ENCODE peak calls at places on chromosomes 12 and 14, in six cellular contexts. L, M, W, S, D and K are unnamed samples.

GRCh38 chr14:85319998-85320397 is 209.9 kb upstream of the FLRT2 start:
- DNase-seq in L (no peak), M (no peak), W (peak; percentile 5), S (no peak), D (no peak), K (no peak)

GRCh38 chr12:65791400-65791799 is 32.9 kb upstream of the HMGA2 start:
- DNase-seq in L (no peak), M (no peak), W (no peak), S (no peak), D (no peak), K (no peak)

GRCh38 chr12:66129934-66130266 is 650 bp downstream of the LLPH start:
- DNase-seq in L (no peak), M (no peak), W (no peak), S (no peak), D (no peak), K (no peak)

GRCh38 chr14:64675246-64675645 is 29.0 kb upstream of the PLEKHG3 start:
- DNase-seq in L (no peak), M (no peak), W (no peak), S (no peak), D (peak; percentile 73), K (no peak)

GRCh38 chr14:106087855-106088254 is 561.5 kb downstream of the TMEM121 start:
- DNase-seq in L (no peak), M (no peak), W (no peak), S (no peak), D (no peak), K (no peak)

GRCh38 chr14:52314521-52315354 is 626 bp downstream of the PTGER2 start:
- DNase-seq in L (peak; percentile 33), M (no peak), W (no peak), S (peak; percentile 70), D (peak; percentile 72), K (no peak)

GRCh38 chr12:67348683-67349082 is 79.5 kb downstream of the CAND1 start:
- DNase-seq in L (no peak), M (no peak), W (no peak), S (no peak), D (no peak), K (no peak)

GRCh38 chr14:103871596-103872480 is 24.5 kb upstream of the PPP1R13B start:
- DNase-seq in L (peak; percentile 77), M (no peak), W (no peak), S (no peak), D (peak; percentile 90), K (no peak)

GRCh38 chr12:109595321-109595902 is 21.8 kb downstream of the MVK start:
- DNase-seq in L (no peak), M (no peak), W (no peak), S (no peak), D (no peak), K (no peak)

GRCh38 chr12:71166869-71167268 is 9.1 kb upstream of the TSPAN8 start:
- DNase-seq in L (no peak), M (no peak), W (no peak), S (no peak), D (no peak), K (no peak)

GRCh38 chr14:60637490-60638452 is 11.5 kb downstream of the SIX1 start:
- DNase-seq in L (no peak), M (no peak), W (no peak), S (no peak), D (no peak), K (no peak)

GRCh38 chr12:123253606-123254459 is 17.8 kb downstream of the CDK2AP1 start:
- DNase-seq in L (no peak), M (no peak), W (no peak), S (peak; percentile 59), D (no peak), K (peak; percentile 75)

GRCh38 chr12:119594399-119594730 is 791 bp downstream of the TMEM233 start:
- DNase-seq in L (no peak), M (no peak), W (no peak), S (no peak), D (no peak), K (no peak)

GRCh38 chr12:89695100-89695499 is 13.5 kb downstream of the ATP2B1 start:
- DNase-seq in L (no peak), M (no peak), W (no peak), S (no peak), D (no peak), K (no peak)

GRCh38 chr12:66092559-66093269 is 37.8 kb downstream of the LLPH start:
- DNase-seq in L (no peak), M (no peak), W (no peak), S (no peak), D (no peak), K (no peak)

GRCh38 chr14:30608533-30609006 is 13.5 kb upstream of the SCFD1 start:
- DNase-seq in L (no peak), M (no peak), W (peak; percentile 55), S (no peak), D (no peak), K (no peak)

GRCh38 chr12:15801770-15802393 is 12.7 kb upstream of the EPS8 start:
- DNase-seq in L (no peak), M (peak; percentile 72), W (no peak), S (no peak), D (no peak), K (no peak)

GRCh38 chr14:62018606-62019005 is 256.4 kb downstream of the SNAPC1 start:
- DNase-seq in L (no peak), M (no peak), W (no peak), S (no peak), D (no peak), K (no peak)

GRCh38 chr12:79255326-79255725 is 390.8 kb downstream of the SYT1 start:
- DNase-seq in L (no peak), M (no peak), W (no peak), S (no peak), D (no peak), K (no peak)

GRCh38 chr14:103541494-103541943 is 12.5 kb downstream of the TRMT61A start:
- DNase-seq in L (no peak), M (no peak), W (no peak), S (no peak), D (no peak), K (no peak)

GRCh38 chr12:11324426-11324825 is 14.2 kb upstream of the PRB4 start:
- DNase-seq in L (no peak), M (no peak), W (no peak), S (no peak), D (no peak), K (no peak)

GRCh38 chr12:6073426-6073825 is 51.0 kb downstream of the VWF start:
- DNase-seq in L (no peak), M (no peak), W (no peak), S (no peak), D (no peak), K (no peak)

GRCh38 chr12:6074394-6074793 is 50.1 kb downstream of the VWF start:
- DNase-seq in L (peak; percentile 20), M (no peak), W (no peak), S (no peak), D (no peak), K (no peak)

GRCh38 chr12:6076340-6076739 is 48.1 kb downstream of the VWF start:
- DNase-seq in L (no peak), M (no peak), W (no peak), S (no peak), D (no peak), K (no peak)

GRCh38 chr12:6076776-6077700 is 47.4 kb downstream of the VWF start:
- DNase-seq in L (no peak), M (no peak), W (no peak), S (no peak), D (no peak), K (no peak)

GRCh38 chr12:6074979-6075585 is 49.4 kb downstream of the VWF start:
- DNase-seq in L (peak; percentile 20), M (no peak), W (no peak), S (no peak), D (no peak), K (no peak)
- TF ChIP-seq CTCF in L (no peak), M (no peak), W (peak; percentile 2), S (no peak), D (no peak), K (no peak)

DNA sequence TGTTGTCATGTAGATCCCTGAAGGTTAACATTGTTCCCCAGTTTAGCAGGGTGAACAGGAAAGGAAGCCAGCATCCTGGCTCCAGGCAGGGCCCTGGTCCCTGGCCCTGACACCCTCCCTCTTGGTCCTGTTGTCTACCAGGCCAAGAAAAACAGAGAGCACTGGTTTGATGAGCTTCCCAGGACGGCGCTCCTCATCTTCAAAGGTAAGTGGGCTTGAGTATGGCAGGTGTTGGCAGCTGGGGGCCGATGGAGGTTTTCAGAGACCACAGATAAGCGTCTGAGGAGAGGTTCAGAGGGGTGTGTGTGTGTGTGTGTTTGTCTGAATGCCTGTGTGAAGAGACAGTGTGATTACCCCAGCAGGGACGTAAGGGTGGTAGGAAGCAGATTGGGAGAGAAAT is 56.3 kb downstream of the SLC8B1 start:
- DNase-seq in L (no peak), M (no peak), W (no peak), S (peak; percentile 25), D (no peak), K (no peak)
- H3K36me3 ChIP-seq in L (peaks cover 15% of the 10 kb centered on the region), M (no peaks in the 10 kb centered on the region), W (no peaks in the 10 kb centered on the region), S (peaks cover 66% of the 10 kb centered on the region), D (peaks cover 6% of the 10 kb centered on the region), K (peaks cover 9% of the 10 kb centered on the region)

GRCh38 chr14:45990252-45990651 is 661.3 kb downstream of the RPL10L start:
- DNase-seq in L (no peak), M (peak; percentile 1), W (no peak), S (no peak), D (no peak), K (no peak)
- TF ChIP-seq CTCF in L (no peak), M (peak; percentile 36), W (peak; percentile 32), S (no peak), D (no peak), K (no peak)

GRCh38 chr12:920676-921075 is 28.8 kb downstream of the RAD52 start:
- DNase-seq in L (no peak), M (no peak), W (no peak), S (no peak), D (no peak), K (no peak)
- H3K36me3 ChIP-seq in L (peaks cover 30% of the 10 kb centered on the region), M (peaks cover 22% of the 10 kb centered on the region), W (no peaks in the 10 kb centered on the region), S (peaks cover 63% of the 10 kb centered on the region), D (peaks cover 14% of the 10 kb centered on the region), K (no peaks in the 10 kb centered on the region)

GRCh38 chr14:28142400-28143015 is 624.1 kb upstream of the FOXG1 start:
- DNase-seq in L (no peak), M (no peak), W (no peak), S (no peak), D (no peak), K (no peak)
- TF ChIP-seq CTCF in L (no peak), M (no peak), W (peak; percentile 50), S (no peak), D (no peak), K (no peak)